ENCODE peak calls at places on chromosomes 4 and X, in six cellular contexts. G, B, Y, F, U and M are unnamed samples. For H3K27me3 and H3K4me1, the result is how much of the 10 kb centered on the place peaks cover.

GRCh38 chr4:13484749-13485345 is 707 bp upstream of the RAB28 start:
- DNase-seq in G (no peak), B (no peak), Y (peak), F (peak), U (no peak), M (no peak)

GRCh38 chr4:168710353-168710946 is 213.6 kb downstream of the PALLD start:
- DNase-seq in G (peak), B (peak), Y (peak), F (peak), U (no peak), M (no peak)

GRCh38 chr4:140743194-140743931 is 12.8 kb downstream of the TBC1D9 start:
- DNase-seq in G (peak), B (peak), Y (peak), F (no peak), U (no peak), M (no peak)

GRCh38 chr4:101197350-101197749 is 150.0 kb downstream of the PPP3CA start:
- DNase-seq in G (no peak), B (no peak), Y (no peak), F (no peak), U (no peak), M (no peak)

GRCh38 chr4:146273204-146273901 is 59.0 kb downstream of the REELD1 start:
- DNase-seq in G (no peak), B (no peak), Y (no peak), F (no peak), U (no peak), M (no peak)

GRCh38 chrX:56726609-56727008 is 2.4 kb upstream of the NBDY start:
- DNase-seq in G (peak), B (peak), Y (peak), F (no peak), U (no peak), M (no peak)

GRCh38 chrX:119466970-119467369 is 1.3 kb upstream of the SLC25A5 start:
- DNase-seq in G (no peak), B (no peak), Y (no peak), F (no peak), U (peak), M (no peak)

GRCh38 chr4:87657525-87657924 is 7.4 kb downstream of the DMP1 start:
- DNase-seq in G (no peak), B (peak), Y (peak), F (peak), U (no peak), M (no peak)

GRCh38 chr4:139084425-139085093 is 69.0 kb downstream of the NOCT start:
- DNase-seq in G (no peak), B (no peak), Y (no peak), F (no peak), U (no peak), M (peak)

GRCh38 chr4:41879552-41879951 is 55.7 kb upstream of the TMEM33 start:
- DNase-seq in G (no peak), B (no peak), Y (no peak), F (no peak), U (no peak), M (no peak)

GRCh38 chr4:41878991-41879491 is 56.2 kb upstream of the TMEM33 start:
- DNase-seq in G (no peak), B (no peak), Y (no peak), F (no peak), U (no peak), M (peak)

GRCh38 chr4:41881931-41882621 is 53.2 kb upstream of the TMEM33 start:
- DNase-seq in G (no peak), B (no peak), Y (no peak), F (no peak), U (no peak), M (peak)

GRCh38 chr4:41880840-41881831 is 54.1 kb upstream of the TMEM33 start:
- DNase-seq in G (no peak), B (no peak), Y (no peak), F (no peak), U (no peak), M (peak)

DNA sequence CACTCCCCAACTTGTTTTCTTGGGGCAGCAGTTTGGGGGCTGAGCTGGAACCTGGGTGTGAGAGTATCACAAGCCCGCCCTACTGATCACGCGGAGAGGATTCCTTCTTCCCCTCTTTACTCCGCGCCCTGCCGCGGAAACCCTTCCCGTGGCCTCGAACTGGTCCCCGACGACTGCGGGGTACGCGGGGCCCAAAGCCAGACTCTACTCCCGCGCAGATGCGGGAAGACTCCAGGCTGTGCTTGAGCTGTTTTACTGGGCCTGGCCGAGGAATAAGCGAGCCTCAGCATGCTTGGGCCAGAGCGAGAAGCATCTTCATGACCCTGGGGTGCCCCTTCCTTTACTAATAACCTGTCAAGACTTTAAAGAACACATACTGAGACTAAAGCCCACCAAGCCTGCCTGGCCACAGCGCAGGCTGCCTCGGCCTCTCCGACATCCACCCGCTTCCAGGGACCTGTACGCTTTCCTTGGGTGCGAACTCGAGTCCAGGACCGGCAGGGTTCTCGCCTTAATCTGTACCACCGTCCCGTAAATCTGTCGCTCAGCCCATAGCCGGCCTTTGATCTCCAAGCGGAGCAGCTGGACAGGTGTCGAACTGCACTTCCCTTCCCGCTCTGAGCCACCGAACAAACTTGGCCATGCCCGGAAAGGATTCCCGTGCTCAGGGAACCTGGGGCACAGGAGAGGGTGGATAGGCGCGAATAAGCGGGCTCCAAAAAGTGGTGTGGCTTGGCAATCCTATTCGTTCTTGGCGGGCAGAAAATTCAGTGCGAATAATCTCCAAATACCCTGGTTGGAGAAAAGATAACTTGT is 55.0 kb upstream of the TMEM33 start:
- DNase-seq in G (no peak), B (no peak), Y (no peak), F (no peak), U (no peak), M (peak)
- H3K27me3 ChIP-seq in G (under half), B (half or more), Y (half or more), F (under half), U (under half), M (half or more)

GRCh38 chr4:2935762-2936743 is 27.2 kb downstream of the NOP14 start:
- DNase-seq in G (peak), B (no peak), Y (no peak), F (peak), U (peak), M (peak)
- TF ChIP-seq POLR2A in G (no peak), B (peak), Y (no peak), F (no peak), U (no peak), M (no peak)

GRCh38 chr4:185838514-185839203 is 26.7 kb upstream of the SORBS2 start:
- DNase-seq in G (no peak), B (no peak), Y (peak), F (no peak), U (no peak), M (no peak)

GRCh38 chr4:185839204-185839712 is 27.3 kb upstream of the SORBS2 start:
- DNase-seq in G (no peak), B (peak), Y (peak), F (peak), U (no peak), M (no peak)

GRCh38 chr4:185840953-185841352 is 29.0 kb upstream of the SORBS2 start:
- DNase-seq in G (no peak), B (no peak), Y (no peak), F (no peak), U (no peak), M (no peak)

GRCh38 chr4:185840201-185840600 is 28.2 kb upstream of the SORBS2 start:
- DNase-seq in G (no peak), B (no peak), Y (peak), F (no peak), U (no peak), M (no peak)

GRCh38 chr4:185839770-185840169 is 27.8 kb upstream of the SORBS2 start:
- DNase-seq in G (no peak), B (no peak), Y (peak), F (no peak), U (no peak), M (no peak)
- H3K4me1 ChIP-seq in G (under half), B (under half), Y (under half), F (under half), U (under half), M (under half)

GRCh38 chrX:118348186-118348810 is 2.4 kb downstream of the WDR44 start:
- DNase-seq in G (no peak), B (no peak), Y (no peak), F (no peak), U (no peak), M (no peak)
- H3K27me3 ChIP-seq in G (under half), B (under half), Y (under half), F (under half), U (under half), M (under half)